ENCODE peak calls at places on chromosome 1, in nine cellular contexts. Y is upper lobe of right lung, X is nephron progenitor cell, Q is neural progenitor cell, W is ovary, A is GM10248, H is Caco-2, I is GM12878, D is foreskin keratinocyte. O is an unnamed sample.

GRCh38 chr1:240093120-240093961 is 1.7 kb downstream of the FMN2 start:
- DNase-seq in Y (no peak), X (peak; percentile 54), Q (peak; percentile 64), W (no peak), A (no peak), H (no peak), I (no peak), D (no peak), O (no peak)

GRCh38 chr1:111175349-111175748 is 25.1 kb downstream of the DENND2D start:
- DNase-seq in Y (no peak), X (no peak), Q (no peak), W (no peak), A (no peak), H (no peak), I (no peak), D (no peak), O (no peak)

GRCh38 chr1:167489581-167490340 is 28.6 kb downstream of the CD247 start:
- DNase-seq in Y (no peak), X (peak; percentile 46), Q (peak; percentile 94), W (no peak), A (no peak), H (no peak), I (no peak), D (no peak), O (no peak)

GRCh38 chr1:28115267-28115666 is 26.9 kb upstream of the EYA3 start:
- DNase-seq in Y (no peak), X (no peak), Q (no peak), W (no peak), A (no peak), H (no peak), I (peak; percentile 66), D (no peak), O (peak; percentile 29)

GRCh38 chr1:36157973-36158826 is 2.2 kb downstream of the MAP7D1 start:
- DNase-seq in Y (no peak), X (no peak), Q (no peak), W (no peak), A (no peak), H (no peak), I (no peak), D (no peak), O (no peak)

GRCh38 chr1:41666991-41667631 is 182.6 kb upstream of the EDN2 start:
- DNase-seq in Y (no peak), X (no peak), Q (peak; percentile 37), W (no peak), A (peak; percentile 80), H (no peak), I (peak; percentile 53), D (peak; percentile 57), O (peak; percentile 54)

GRCh38 chr1:185969028-185969427 is 234.8 kb downstream of the HMCN1 start:
- DNase-seq in Y (no peak), X (no peak), Q (no peak), W (no peak), A (no peak), H (no peak), I (no peak), D (no peak), O (peak; percentile 80)

GRCh38 chr1:43217747-43218146 is 45.6 kb downstream of the CFAP57 start:
- DNase-seq in Y (no peak), X (no peak), Q (no peak), W (no peak), A (no peak), H (no peak), I (no peak), D (no peak), O (no peak)

GRCh38 chr1:233442392-233442791 is 114.9 kb downstream of the MAP3K21 start:
- DNase-seq in Y (no peak), X (no peak), Q (no peak), W (no peak), A (no peak), H (no peak), I (no peak), D (peak; percentile 28), O (no peak)

GRCh38 chr1:33140153-33141149 is 41.4 kb downstream of the TRIM62 start:
- DNase-seq in Y (no peak), X (no peak), Q (peak; percentile 38), W (no peak), A (no peak), H (no peak), I (no peak), D (no peak), O (peak; percentile 73)

DNA sequence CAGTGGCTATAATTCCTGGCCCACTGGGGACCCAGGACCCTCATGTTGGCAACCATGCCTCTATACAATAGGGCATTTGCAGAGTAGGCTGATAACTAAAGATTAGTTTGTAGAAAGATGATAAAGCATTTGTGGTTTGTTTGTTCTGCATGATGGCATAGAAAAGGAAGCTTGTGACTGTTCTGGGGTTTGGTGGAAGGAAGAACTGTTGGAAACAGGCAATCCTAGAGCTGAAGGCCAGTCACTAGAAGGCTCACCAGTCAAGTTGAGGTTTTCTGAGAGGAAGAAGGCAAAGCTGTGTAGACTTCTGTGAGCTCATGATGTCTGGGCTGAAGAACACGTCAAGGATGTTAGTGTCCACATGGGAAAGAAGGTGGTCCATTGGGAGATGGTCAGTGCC is 140.3 kb upstream of the VANGL1 start:
- DNase-seq in Y (no peak), X (no peak), Q (no peak), W (no peak), A (no peak), H (no peak), I (no peak), D (no peak), O (no peak)
- TF ChIP-seq CTCF in Y (no peak), X (no peak), Q (no peak), W (no peak), A (no peak), H (no peak), I (no peak), D (no peak), O (no peak)

GRCh38 chr1:156136970-156137483 is 16.4 kb upstream of the SEMA4A start:
- DNase-seq in Y (no peak), X (no peak), Q (no peak), W (no peak), A (no peak), H (no peak), I (no peak), D (no peak), O (no peak)
- TF ChIP-seq CTCF in Y (no peak), X (no peak), Q (peak; percentile 22), W (no peak), A (no peak), H (no peak), I (no peak), D (peak; percentile 24), O (peak; percentile 32)

DNA sequence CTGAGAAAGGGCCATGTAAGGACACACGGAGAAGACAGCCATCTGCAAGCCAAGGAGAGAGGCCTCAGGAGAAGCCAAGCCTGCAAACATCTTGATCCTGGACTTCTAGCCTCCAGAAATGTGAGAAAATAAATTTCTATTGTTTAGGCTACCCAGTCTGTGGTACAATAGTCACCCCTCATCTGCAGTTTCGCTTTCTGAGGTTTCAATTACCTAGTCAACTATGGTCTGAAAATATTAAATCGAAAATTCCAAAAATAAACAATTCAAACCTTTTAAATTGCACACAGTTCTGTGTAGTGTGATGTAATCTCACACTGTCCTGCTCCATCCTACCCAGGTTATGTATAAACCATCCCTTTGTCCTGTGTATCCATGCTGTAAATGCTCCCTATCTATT is 52.6 kb downstream of the ZNF644 start:
- DNase-seq in Y (no peak), X (no peak), Q (no peak), W (no peak), A (no peak), H (no peak), I (no peak), D (no peak), O (no peak)
- TF ChIP-seq CTCF in Y (no peak), X (no peak), Q (no peak), W (no peak), A (no peak), H (no peak), I (no peak), D (no peak), O (no peak)

GRCh38 chr1:98256700-98257099 is 335.9 kb upstream of the DPYD start:
- DNase-seq in Y (no peak), X (no peak), Q (no peak), W (no peak), A (no peak), H (no peak), I (no peak), D (no peak), O (no peak)

GRCh38 chr1:98253145-98253544 is 332.3 kb upstream of the DPYD start:
- DNase-seq in Y (no peak), X (no peak), Q (no peak), W (no peak), A (no peak), H (no peak), I (no peak), D (no peak), O (no peak)

GRCh38 chr1:98251497-98251896 is 330.7 kb upstream of the DPYD start:
- DNase-seq in Y (no peak), X (no peak), Q (no peak), W (no peak), A (no peak), H (no peak), I (no peak), D (no peak), O (no peak)
- TF ChIP-seq CTCF in Y (no peak), X (no peak), Q (peak; percentile 11), W (no peak), A (no peak), H (no peak), I (no peak), D (peak; percentile 21), O (no peak)

O was measured in choroid plexus epithelial cell.